ENCODE peak calls at places on chromosomes 4 and X, in four cellular contexts. One of them, this sample, is unnamed. For H3K36me3 and H3K4me1, the result is how much of the 10 kb centered on the place peaks cover.

GRCh38 chrX:131792356-131792749 is 230.7 kb upstream of the STK26 start:
- DNase-seq in body of pancreas: no peak
- DNase-seq in IMR-90: peak
- DNase-seq in pancreas: peak
- DNase-seq in this sample: peak

GRCh38 chr4:38007645-38008044 is 47.4 kb downstream of the PTTG2 start:
- DNase-seq in pancreas: no peak
- DNase-seq in IMR-90: no peak
- DNase-seq in body of pancreas: no peak
- DNase-seq in this sample: no peak

GRCh38 chr4:110636677-110637407 is 14.0 kb upstream of the PITX2 start:
- DNase-seq in body of pancreas: no peak
- DNase-seq in IMR-90: peak
- DNase-seq in pancreas: no peak
- DNase-seq in this sample: peak

GRCh38 chr4:83599183-83599582 is 63.3 kb downstream of the GPAT3 start:
- DNase-seq in pancreas: no peak
- DNase-seq in body of pancreas: no peak
- DNase-seq in IMR-90: peak
- DNase-seq in this sample: no peak

GRCh38 chrX:147376601-147377387 is 534.9 kb upstream of the FMR1 start:
- DNase-seq in body of pancreas: peak
- DNase-seq in IMR-90: no peak
- DNase-seq in pancreas: peak
- DNase-seq in this sample: peak

GRCh38 chr4:8272472-8273428 is 3.2 kb downstream of the HTRA3 start:
- DNase-seq in body of pancreas: no peak
- DNase-seq in IMR-90: peak
- DNase-seq in pancreas: no peak
- DNase-seq in this sample: no peak

GRCh38 chr4:118732591-118733330 is 47.6 kb downstream of the METTL14 start:
- DNase-seq in pancreas: no peak
- DNase-seq in IMR-90: peak
- DNase-seq in body of pancreas: no peak
- DNase-seq in this sample: no peak

GRCh38 chr4:188053302-188053701 is 56.1 kb downstream of the TRIML2 start:
- DNase-seq in pancreas: no peak
- DNase-seq in body of pancreas: no peak
- DNase-seq in IMR-90: no peak
- DNase-seq in this sample: no peak

GRCh38 chr4:183718876-183719275 is 59.8 kb downstream of the TRAPPC11 start:
- DNase-seq in pancreas: no peak
- DNase-seq in body of pancreas: no peak
- DNase-seq in IMR-90: no peak
- DNase-seq in this sample: no peak

GRCh38 chrX:149937881-149938426 is 337 bp downstream of the EOLA2 start:
- DNase-seq in pancreas: no peak
- DNase-seq in body of pancreas: peak
- DNase-seq in IMR-90: peak
- DNase-seq in this sample: peak

GRCh38 chrX:11113731-11114130 is 2.6 kb downstream of the HCCS start:
- DNase-seq in IMR-90: peak
- DNase-seq in pancreas: no peak
- DNase-seq in body of pancreas: peak
- DNase-seq in this sample: no peak
- H3K36me3 ChIP-seq in IMR-90: under half
- H3K36me3 ChIP-seq in pancreas: under half
- H3K36me3 ChIP-seq in body of pancreas: under half
- H3K36me3 ChIP-seq in this sample: under half

GRCh38 chr4:106315476-106315967 is 487 bp downstream of the TBCK start:
- DNase-seq in pancreas: no peak
- DNase-seq in IMR-90: peak
- DNase-seq in body of pancreas: no peak
- DNase-seq in this sample: peak

GRCh38 chr4:106316773-106317409 is 541 bp downstream of the AIMP1 start:
- DNase-seq in IMR-90: no peak
- DNase-seq in pancreas: no peak
- DNase-seq in body of pancreas: no peak
- DNase-seq in this sample: no peak

GRCh38 chr4:106312997-106313522 is 2.9 kb downstream of the TBCK start:
- DNase-seq in IMR-90: no peak
- DNase-seq in pancreas: no peak
- DNase-seq in body of pancreas: no peak
- DNase-seq in this sample: no peak

GRCh38 chr4:106315968-106316772 is at the start of the genes AIMP1 and TBCK:
- DNase-seq in body of pancreas: peak
- DNase-seq in IMR-90: peak
- DNase-seq in pancreas: peak
- DNase-seq in this sample: peak

DNA sequence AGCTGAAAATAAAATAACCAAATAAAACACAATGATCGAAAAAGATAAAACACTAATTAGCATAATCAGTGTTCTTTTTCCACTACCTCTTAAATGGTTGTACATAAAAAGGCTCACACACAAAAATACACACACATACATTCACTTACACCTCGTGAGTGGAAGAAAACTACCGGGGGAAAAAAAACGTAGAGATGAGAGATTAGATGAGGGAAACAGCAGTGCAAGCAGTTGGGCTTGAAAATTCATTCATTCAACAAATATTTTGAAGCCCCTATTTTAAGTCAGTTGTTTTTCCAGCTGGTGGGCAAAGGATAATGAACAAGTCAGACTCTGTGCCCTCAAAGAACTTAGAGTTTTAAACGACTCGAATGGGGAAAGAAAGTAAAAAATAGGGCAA is 1.0 kb downstream of the TBCK start:
- DNase-seq in body of pancreas: no peak
- DNase-seq in IMR-90: no peak
- DNase-seq in pancreas: no peak
- DNase-seq in this sample: no peak
- H3K27ac ChIP-seq in body of pancreas: no peak
- H3K27ac ChIP-seq in IMR-90: no peak
- H3K27ac ChIP-seq in pancreas: no peak
- H3K27ac ChIP-seq in this sample: no peak

GRCh38 chrX:13759152-13759718 is 24.7 kb downstream of the OFD1 start:
- DNase-seq in body of pancreas: peak
- DNase-seq in pancreas: no peak
- DNase-seq in IMR-90: no peak
- DNase-seq in this sample: no peak

GRCh38 chrX:13760428-13760827 is 25.9 kb downstream of the OFD1 start:
- DNase-seq in IMR-90: no peak
- DNase-seq in pancreas: no peak
- DNase-seq in body of pancreas: peak
- DNase-seq in this sample: no peak

GRCh38 chrX:13762015-13762414 is 27.5 kb downstream of the OFD1 start:
- DNase-seq in IMR-90: no peak
- DNase-seq in pancreas: no peak
- DNase-seq in body of pancreas: no peak
- DNase-seq in this sample: no peak

GRCh38 chrX:13763489-13763888 is 28.9 kb downstream of the OFD1 start:
- DNase-seq in pancreas: no peak
- DNase-seq in body of pancreas: peak
- DNase-seq in IMR-90: no peak
- DNase-seq in this sample: no peak

DNA sequence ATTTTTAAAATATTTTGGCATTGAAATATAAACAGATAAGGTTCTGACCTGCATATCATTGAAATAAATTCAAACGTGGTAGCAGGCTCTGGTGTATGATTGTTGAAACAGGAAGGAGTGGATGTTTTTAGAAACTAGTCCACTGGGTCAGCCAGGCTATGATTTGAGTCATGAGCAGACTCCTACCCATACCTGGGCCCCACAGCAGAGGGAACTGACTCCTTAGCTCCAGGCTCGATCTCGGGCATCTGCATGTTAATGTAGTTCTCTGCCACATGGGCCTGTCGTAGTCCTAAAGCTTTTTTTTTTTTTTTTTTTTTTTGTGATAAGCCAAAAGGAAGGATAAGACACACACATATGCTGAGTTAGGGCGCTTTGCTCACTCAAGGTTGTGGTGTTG is 27.1 kb downstream of the OFD1 start:
- DNase-seq in body of pancreas: no peak
- DNase-seq in pancreas: no peak
- DNase-seq in IMR-90: peak
- DNase-seq in this sample: no peak
- H3K4me1 ChIP-seq in body of pancreas: under half
- H3K4me1 ChIP-seq in pancreas: under half
- H3K4me1 ChIP-seq in IMR-90: under half
- H3K4me1 ChIP-seq in this sample: under half

DNA sequence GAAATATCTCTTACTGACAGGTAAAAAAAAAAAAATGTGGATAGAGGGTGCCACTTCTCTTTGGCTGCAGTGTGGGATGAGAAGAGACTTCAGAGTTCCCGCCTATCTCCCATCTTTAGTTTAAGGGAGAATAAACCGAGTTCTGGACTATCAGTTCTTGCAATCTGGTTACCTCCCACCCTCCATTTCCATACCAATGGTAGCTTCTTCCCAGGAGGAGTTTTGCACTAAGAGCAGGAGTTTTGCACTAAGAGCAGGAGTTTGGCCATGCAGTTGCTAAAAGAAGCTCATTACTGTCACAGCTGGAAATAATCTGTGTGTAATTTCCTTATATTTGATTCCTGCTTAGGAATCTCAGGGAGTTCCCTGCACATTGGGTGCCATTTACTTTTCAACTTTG is 10.8 kb upstream of the GUCY1B1 start:
- DNase-seq in pancreas: no peak
- DNase-seq in IMR-90: no peak
- DNase-seq in body of pancreas: no peak
- DNase-seq in this sample: no peak
- H3K36me3 ChIP-seq in pancreas: under half
- H3K36me3 ChIP-seq in IMR-90: under half
- H3K36me3 ChIP-seq in body of pancreas: under half
- H3K36me3 ChIP-seq in this sample: under half

GRCh38 chr4:27692868-27693634 is 832.4 kb downstream of the STIM2 start:
- DNase-seq in body of pancreas: no peak
- DNase-seq in IMR-90: no peak
- DNase-seq in pancreas: no peak
- DNase-seq in this sample: no peak
- H3K27ac ChIP-seq in body of pancreas: no peak
- H3K27ac ChIP-seq in IMR-90: no peak
- H3K27ac ChIP-seq in pancreas: no peak
- H3K27ac ChIP-seq in this sample: no peak

GRCh38 chr4:143356493-143356892 is 19.8 kb downstream of the GAB1 start:
- DNase-seq in IMR-90: no peak
- DNase-seq in pancreas: no peak
- DNase-seq in body of pancreas: peak
- DNase-seq in this sample: no peak

GRCh38 chr4:143359794-143360193 is 23.1 kb downstream of the GAB1 start:
- DNase-seq in body of pancreas: no peak
- DNase-seq in IMR-90: no peak
- DNase-seq in pancreas: no peak
- DNase-seq in this sample: no peak

GRCh38 chr4:143357161-143357845 is 20.6 kb downstream of the GAB1 start:
- DNase-seq in pancreas: no peak
- DNase-seq in IMR-90: no peak
- DNase-seq in body of pancreas: no peak
- DNase-seq in this sample: no peak

GRCh38 chr4:143358923-143359694 is 22.4 kb downstream of the GAB1 start:
- DNase-seq in body of pancreas: peak
- DNase-seq in IMR-90: peak
- DNase-seq in pancreas: no peak
- DNase-seq in this sample: peak

DNA sequence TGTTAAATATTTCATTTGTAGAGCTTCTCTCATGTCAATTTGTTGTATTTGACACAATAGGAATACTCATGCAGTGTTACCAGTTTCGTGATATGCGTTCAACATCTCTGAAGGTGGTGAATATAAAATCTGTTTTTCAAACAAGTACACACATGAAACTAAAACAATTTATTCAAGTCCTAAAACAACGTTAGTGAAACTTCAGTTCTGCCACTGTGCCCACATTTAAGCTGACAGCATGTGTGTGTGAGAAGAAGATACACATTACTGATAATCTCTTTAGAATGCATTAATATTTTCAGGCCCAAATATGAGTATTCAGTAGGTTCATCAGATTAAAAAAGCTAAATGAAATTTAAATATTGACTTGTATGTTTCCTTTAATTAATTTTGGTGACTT is 21.7 kb downstream of the GAB1 start:
- DNase-seq in body of pancreas: no peak
- DNase-seq in pancreas: no peak
- DNase-seq in IMR-90: no peak
- DNase-seq in this sample: no peak
- H3K4me1 ChIP-seq in body of pancreas: under half
- H3K4me1 ChIP-seq in pancreas: half or more
- H3K4me1 ChIP-seq in IMR-90: under half
- H3K4me1 ChIP-seq in this sample: under half

DNA sequence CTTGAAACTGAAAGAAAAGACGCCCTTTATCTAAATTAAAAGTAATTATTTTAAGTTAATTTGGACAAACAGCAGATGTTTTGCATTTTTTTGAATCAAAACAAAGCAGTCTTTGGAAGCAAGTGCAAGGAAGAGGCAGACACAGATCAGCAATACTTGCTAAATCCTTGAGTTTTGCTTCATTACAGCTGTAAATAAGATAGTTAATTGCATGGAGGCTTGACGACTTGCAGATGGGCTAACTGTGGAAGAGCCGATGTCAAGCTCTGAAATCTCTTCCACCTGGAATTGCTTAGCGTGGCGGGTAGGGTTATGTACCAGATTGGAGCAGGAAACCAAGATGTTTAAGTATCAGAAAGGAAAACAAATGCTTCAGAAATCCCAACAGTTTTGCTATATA is 148.8 kb downstream of the POLA1 start:
- DNase-seq in IMR-90: no peak
- DNase-seq in pancreas: no peak
- DNase-seq in body of pancreas: no peak
- DNase-seq in this sample: no peak
- H3K36me3 ChIP-seq in IMR-90: under half
- H3K36me3 ChIP-seq in pancreas: under half
- H3K36me3 ChIP-seq in body of pancreas: under half
- H3K36me3 ChIP-seq in this sample: under half

GRCh38 chr4:150577786-150578185 is 4.2 kb upstream of the MAB21L2 start:
- DNase-seq in pancreas: no peak
- DNase-seq in IMR-90: no peak
- DNase-seq in body of pancreas: no peak
- DNase-seq in this sample: no peak

GRCh38 chr4:150579591-150580234 is 2.2 kb upstream of the MAB21L2 start:
- DNase-seq in body of pancreas: no peak
- DNase-seq in IMR-90: peak
- DNase-seq in pancreas: peak
- DNase-seq in this sample: peak

GRCh38 chr4:150580244-150580643 is 1.7 kb upstream of the MAB21L2 start:
- DNase-seq in body of pancreas: no peak
- DNase-seq in IMR-90: no peak
- DNase-seq in pancreas: no peak
- DNase-seq in this sample: no peak

GRCh38 chr4:150581206-150581605 is 745 bp upstream of the MAB21L2 start:
- DNase-seq in body of pancreas: no peak
- DNase-seq in IMR-90: no peak
- DNase-seq in pancreas: no peak
- DNase-seq in this sample: no peak

GRCh38 chr4:150578745-150579470 is 3.0 kb upstream of the MAB21L2 start:
- DNase-seq in body of pancreas: no peak
- DNase-seq in pancreas: no peak
- DNase-seq in IMR-90: peak
- DNase-seq in this sample: no peak
- H3K27ac ChIP-seq in body of pancreas: no peak
- H3K27ac ChIP-seq in pancreas: no peak
- H3K27ac ChIP-seq in IMR-90: peak
- H3K27ac ChIP-seq in this sample: no peak

GRCh38 chr4:5710962-5711478 is at the start of gene EVC:
- DNase-seq in pancreas: peak
- DNase-seq in body of pancreas: peak
- DNase-seq in IMR-90: peak
- DNase-seq in this sample: peak
- H3K4me1 ChIP-seq in pancreas: under half
- H3K4me1 ChIP-seq in body of pancreas: half or more
- H3K4me1 ChIP-seq in IMR-90: under half
- H3K4me1 ChIP-seq in this sample: under half